ENCODE peak calls at places on chromosomes 11 and 22, in eight cellular contexts. L is fibroblast of pulmonary artery, V is cardiac fibroblast, B is HFF-Myc, A is astrocyte of the spinal cord, D is adrenal gland, P is dorsolateral prefrontal cortex, Q is lower leg skin. M is an unnamed sample.

GRCh38 chr11:12461516-12461915 is 84.1 kb downstream of the PARVA start:
- DNase-seq in L (no peak), V (no peak), B (peak; percentile 69), A (no peak), D (no peak), P (no peak), Q (no peak), M (peak; percentile 46)

GRCh38 chr22:39185601-39186012 is 33.1 kb upstream of the CBX7 start:
- DNase-seq in L (peak; percentile 89), V (peak; percentile 93), B (no peak), A (no peak), D (peak; percentile 42), P (peak; percentile 76), Q (peak; percentile 54), M (peak; percentile 93)

GRCh38 chr22:41820447-41820846 is 12.5 kb upstream of the SREBF2 start:
- DNase-seq in L (no peak), V (no peak), B (no peak), A (no peak), D (no peak), P (no peak), Q (no peak), M (no peak)

GRCh38 chr11:104830080-104830479 is 68.2 kb downstream of the CASP12 start:
- DNase-seq in L (peak; percentile 79), V (peak; percentile 85), B (no peak), A (peak; percentile 56), D (no peak), P (no peak), Q (no peak), M (peak; percentile 30)

GRCh38 chr11:46272816-46273427 is 4.5 kb upstream of the CREB3L1 start:
- DNase-seq in L (peak; percentile 77), V (peak; percentile 83), B (no peak), A (peak; percentile 71), D (peak; percentile 48), P (no peak), Q (no peak), M (peak; percentile 77)

GRCh38 chr11:98967005-98967404 is 53.7 kb upstream of the CNTN5 start:
- DNase-seq in L (no peak), V (no peak), B (no peak), A (no peak), D (no peak), P (no peak), Q (no peak), M (no peak)

GRCh38 chr11:67464411-67465189 is 4.5 kb downstream of the TMEM134 start:
- DNase-seq in L (peak; percentile 44), V (peak; percentile 68), B (no peak), A (peak; percentile 71), D (peak; percentile 92), P (peak; percentile 78), Q (peak; percentile 84), M (peak; percentile 36)

GRCh38 chr11:76822406-76822805 is 38.3 kb upstream of the ACER3 start:
- DNase-seq in L (no peak), V (no peak), B (no peak), A (no peak), D (no peak), P (no peak), Q (no peak), M (no peak)

GRCh38 chr22:46055176-46055850 is 78.4 kb upstream of the WNT7B start:
- DNase-seq in L (no peak), V (no peak), B (no peak), A (peak; percentile 18), D (no peak), P (no peak), Q (no peak), M (no peak)

GRCh38 chr11:36713715-36714114 is 115.7 kb upstream of the RAG2 start:
- DNase-seq in L (no peak), V (no peak), B (no peak), A (no peak), D (peak; percentile 18), P (no peak), Q (peak; percentile 14), M (no peak)

GRCh38 chr22:32621656-32622003 is 147.0 kb downstream of the FBXO7 start:
- DNase-seq in L (no peak), V (no peak), B (no peak), A (no peak), D (no peak), P (no peak), Q (no peak), M (no peak)

GRCh38 chr11:94154095-94154856 is 25.6 kb downstream of the PANX1 start:
- DNase-seq in L (no peak), V (no peak), B (no peak), A (no peak), D (no peak), P (no peak), Q (no peak), M (no peak)

GRCh38 chr11:70828498-70829159 is 423.7 kb downstream of the SHANK2 start:
- DNase-seq in L (no peak), V (no peak), B (no peak), A (no peak), D (peak; percentile 76), P (no peak), Q (no peak), M (peak; percentile 54)

GRCh38 chr22:46078241-46079092 is 71.9 kb upstream of the PPARA start:
- DNase-seq in L (peak; percentile 32), V (peak; percentile 34), B (no peak), A (no peak), D (peak; percentile 76), P (peak; percentile 75), Q (peak; percentile 76), M (peak; percentile 79)

GRCh38 chr22:39999144-39999757 is 4.5 kb downstream of the FAM83F start:
- DNase-seq in L (peak; percentile 57), V (peak; percentile 54), B (no peak), A (peak; percentile 66), D (no peak), P (no peak), Q (no peak), M (no peak)

GRCh38 chr11:80523057-80523456 is 1082.2 kb upstream of the TENM4 start:
- DNase-seq in L (no peak), V (no peak), B (no peak), A (no peak), D (no peak), P (no peak), Q (no peak), M (no peak)

DNA sequence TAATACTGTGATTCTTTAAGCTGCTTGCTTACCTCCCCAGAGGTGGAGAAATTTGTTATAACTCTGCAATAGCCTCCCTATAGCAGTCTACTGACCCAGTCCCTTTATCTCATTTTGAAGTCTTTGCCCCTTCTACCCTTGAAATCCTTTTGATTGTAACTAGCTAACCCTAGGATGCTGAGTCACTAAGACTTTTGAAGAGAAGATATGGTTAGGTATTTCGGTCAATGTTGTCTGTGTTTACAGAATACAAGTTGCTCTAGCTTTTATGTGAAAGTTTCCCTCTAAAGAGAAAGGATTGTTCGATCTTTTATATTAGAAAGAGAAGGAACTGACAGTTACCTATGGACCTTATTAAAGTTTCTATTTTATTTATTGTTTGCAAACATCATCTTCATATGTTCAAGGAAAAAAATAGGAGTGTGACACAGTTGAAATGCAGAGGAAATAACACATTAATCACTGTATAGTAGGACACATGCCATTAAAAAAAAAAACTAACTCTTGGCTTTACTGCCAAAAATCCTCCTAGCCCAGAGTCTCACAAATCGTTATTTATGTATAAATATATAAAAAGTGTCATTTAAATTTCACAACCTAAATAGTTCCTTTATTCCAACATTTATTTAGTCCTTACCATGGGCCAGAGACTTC is 3.1 kb downstream of the HYLS1 start:
- DNase-seq in L (no peak), V (no peak), B (no peak), A (no peak), D (no peak), P (no peak), Q (no peak), M (peak; percentile 11)
- H3K4me3 ChIP-seq in L (no peak overlapping the region), V (no peak overlapping the region), B (no peak overlapping the region), A (no peak overlapping the region), D (no peak overlapping the region), P (no peak overlapping the region), Q (no peak overlapping the region), M (no peak overlapping the region)

DNA sequence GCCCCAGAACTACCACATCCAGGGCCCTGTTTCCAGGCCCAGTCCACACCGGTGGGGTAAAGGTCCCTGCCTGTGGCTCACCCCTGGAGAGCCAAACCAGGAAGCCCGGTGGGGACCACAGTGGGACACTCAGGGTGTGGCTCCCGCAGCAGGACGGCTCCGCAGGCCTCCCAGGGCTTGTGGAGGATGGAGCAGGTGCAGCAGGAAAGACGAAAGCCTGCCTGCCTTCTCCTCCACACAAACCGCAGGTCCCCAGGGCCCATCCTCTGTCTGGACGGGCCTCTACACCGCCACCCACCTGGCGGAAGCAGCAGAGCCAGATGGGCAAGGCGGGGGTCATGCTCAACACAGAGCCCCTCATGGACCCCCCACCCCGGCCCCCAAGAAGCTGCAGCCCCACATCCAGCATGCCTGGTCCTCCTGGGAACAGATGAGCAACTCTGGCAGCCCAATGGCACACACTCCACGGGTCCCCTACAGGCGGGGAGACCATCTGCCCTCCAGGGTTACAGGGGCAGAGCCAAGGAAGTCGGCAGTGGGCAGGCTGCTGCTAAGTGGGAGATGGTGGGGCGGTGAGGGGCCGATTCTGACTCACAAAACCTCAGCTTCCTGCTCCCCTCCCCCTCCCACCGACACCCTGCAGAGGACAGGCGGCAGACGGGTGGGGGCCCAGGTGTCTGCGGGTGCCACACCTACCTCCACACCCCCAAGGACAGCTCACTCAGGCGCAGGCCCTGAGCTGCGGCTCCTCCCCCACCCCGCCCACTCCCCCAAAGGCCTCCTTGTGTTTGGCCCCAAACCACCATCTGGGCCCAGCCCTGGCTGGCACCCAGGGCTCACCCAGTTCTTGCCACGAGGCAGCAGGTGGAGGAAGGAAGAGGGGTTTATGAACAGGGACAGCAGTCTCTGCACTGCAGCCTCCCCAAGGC is 5.2 kb downstream of the SBF1 start:
- DNase-seq in L (peak; percentile 15), V (peak; percentile 16), B (peak; percentile 25), A (peak; percentile 51), D (no peak), P (no peak), Q (peak; percentile 57), M (peak; percentile 19)
- TF ChIP-seq CTCF in L (no peak), V (no peak), B (no peak), A (no peak), D (no peak), P (no peak), Q (no peak), M (no peak)

DNA sequence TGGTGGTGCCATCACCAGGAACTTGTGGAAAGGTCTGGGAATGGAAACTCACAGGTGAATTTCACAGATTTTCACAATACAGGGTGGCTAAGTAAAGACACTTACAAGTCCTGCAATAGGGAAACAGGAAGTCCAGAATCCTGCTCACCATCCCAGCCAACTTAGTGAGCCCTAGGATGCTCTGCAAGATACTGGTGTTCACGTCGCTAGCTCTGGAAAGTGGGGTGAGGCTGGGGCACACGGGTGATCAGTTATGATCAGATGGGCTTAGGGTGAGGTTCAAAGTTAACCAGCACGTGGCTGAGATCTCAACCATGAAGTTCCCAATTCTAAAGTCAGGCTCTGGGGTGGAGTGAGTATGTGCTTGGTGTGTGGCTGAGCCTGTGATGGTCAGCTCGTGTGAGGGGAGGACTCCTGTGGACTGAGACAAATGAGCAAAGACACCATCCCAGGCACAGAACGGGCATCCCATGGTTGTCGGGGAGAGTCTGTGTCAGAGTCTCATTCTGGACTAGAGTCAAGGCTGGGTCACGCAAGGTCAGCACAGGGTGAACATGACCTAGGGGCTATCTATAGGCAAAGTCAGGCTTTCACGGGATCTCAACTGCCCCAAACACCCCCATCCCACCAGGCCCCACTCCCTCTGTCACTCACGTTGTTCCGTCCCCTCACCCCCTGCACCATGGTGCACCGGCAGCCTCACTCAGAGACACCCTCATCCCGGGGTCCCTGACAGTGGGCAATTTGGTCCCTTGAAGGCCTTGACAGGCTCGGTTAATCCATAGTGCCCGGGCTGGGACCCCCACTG is 23.9 kb downstream of the IGLL5 start:
- DNase-seq in L (no peak), V (no peak), B (no peak), A (no peak), D (no peak), P (no peak), Q (no peak), M (no peak)
- H3K4me3 ChIP-seq in L (no peak overlapping the region), V (no peak overlapping the region), B (no peak overlapping the region), A (no peak overlapping the region), D (no peak overlapping the region), P (no peak overlapping the region), Q (no peak overlapping the region), M (no peak overlapping the region)

GRCh38 chr11:74487875-74488274 is 5.6 kb downstream of the LIPT2 start:
- DNase-seq in L (no peak), V (no peak), B (no peak), A (no peak), D (no peak), P (no peak), Q (no peak), M (no peak)
- TF ChIP-seq CTCF in L (peak; percentile 6), V (peak; percentile 33), B (peak; percentile 34), A (peak; percentile 27), D (no peak), P (no peak), Q (no peak), M (no peak)

M was measured in foreskin fibroblast.